ENCODE peak calls at places on chromosomes 11 and 22, in six cellular contexts. X is OCI-LY7, M is IMR-90, U is HepG2, P is HCT116, F is hepatocyte. Y is an unnamed sample.

GRCh38 chr11:2791521-2792375 is 92.0 kb upstream of the KCNQ1OT1 start:
- DNase-seq in X (no peak), M (no peak), U (no peak), P (no peak), F (no peak), Y (no peak)

GRCh38 chr11:88193278-88193677 is 18.0 kb upstream of the RAB38 start:
- DNase-seq in X (peak), M (no peak), U (no peak), P (no peak), F (no peak), Y (no peak)

GRCh38 chr11:8831861-8832260 is 79.1 kb upstream of the AKIP1 start:
- DNase-seq in X (no peak), M (no peak), U (no peak), P (no peak), F (no peak), Y (no peak)

GRCh38 chr11:123543796-123544195 is 110.6 kb downstream of the SCN3B start:
- DNase-seq in X (no peak), M (peak), U (no peak), P (peak), F (peak), Y (no peak)

GRCh38 chr11:16924826-16925494 is 89.3 kb downstream of the PLEKHA7 start:
- DNase-seq in X (no peak), M (no peak), U (peak), P (peak), F (peak), Y (no peak)

GRCh38 chr11:108592591-108593213 is 866 bp downstream of the EXPH5 start:
- DNase-seq in X (no peak), M (no peak), U (no peak), P (no peak), F (peak), Y (peak)

GRCh38 chr22:31250740-31251330 is 38.7 kb downstream of the LIMK2 start:
- DNase-seq in X (no peak), M (no peak), U (peak), P (no peak), F (peak), Y (no peak)

GRCh38 chr22:20237480-20238440 is 30.4 kb downstream of the RTN4R start:
- DNase-seq in X (no peak), M (no peak), U (no peak), P (no peak), F (no peak), Y (peak)

GRCh38 chr11:124923296-124923695 is 4.2 kb downstream of the HEPN1 start:
- DNase-seq in X (no peak), M (no peak), U (no peak), P (no peak), F (no peak), Y (peak)

GRCh38 chr11:134670247-134670646 is 258.2 kb upstream of the B3GAT1 start:
- DNase-seq in X (no peak), M (no peak), U (no peak), P (no peak), F (no peak), Y (no peak)

GRCh38 chr11:22752908-22753310 is 76.7 kb downstream of the SVIP start:
- DNase-seq in X (no peak), M (no peak), U (no peak), P (no peak), F (no peak), Y (no peak)

GRCh38 chr11:66136752-66137123 is 66.7 kb downstream of the PACS1 start:
- DNase-seq in X (no peak), M (peak), U (peak), P (no peak), F (peak), Y (no peak)

GRCh38 chr11:66130978-66131377 is 60.9 kb downstream of the PACS1 start:
- DNase-seq in X (no peak), M (no peak), U (no peak), P (no peak), F (no peak), Y (no peak)

GRCh38 chr11:66131937-66132632 is 62.0 kb downstream of the PACS1 start:
- DNase-seq in X (peak), M (no peak), U (no peak), P (no peak), F (no peak), Y (no peak)

GRCh38 chr11:66133216-66133775 is 63.2 kb downstream of the PACS1 start:
- DNase-seq in X (peak), M (no peak), U (no peak), P (no peak), F (no peak), Y (no peak)
- H3K4me2 ChIP-seq in X (peak), M (no peak), U (no peak), P (no peak), F (no peak), Y (no peak)

GRCh38 chr22:43349636-43350035 is 6.5 kb upstream of the SCUBE1 start:
- DNase-seq in X (no peak), M (no peak), U (no peak), P (no peak), F (no peak), Y (no peak)

GRCh38 chr22:43343262-43343988 is at the start of gene SCUBE1:
- DNase-seq in X (no peak), M (no peak), U (no peak), P (no peak), F (peak), Y (no peak)

GRCh38 chr22:43345356-43345755 is 2.2 kb upstream of the SCUBE1 start:
- DNase-seq in X (no peak), M (no peak), U (no peak), P (no peak), F (no peak), Y (no peak)

GRCh38 chr22:43345761-43346261 is 2.6 kb upstream of the SCUBE1 start:
- DNase-seq in X (no peak), M (no peak), U (peak), P (no peak), F (no peak), Y (no peak)

GRCh38 chr22:43346521-43346929 is 3.4 kb upstream of the SCUBE1 start:
- DNase-seq in X (peak), M (no peak), U (peak), P (peak), F (peak), Y (peak)
- TF ChIP-seq CTCF in X (peak), M (peak), U (peak), P (peak), F (peak), Y (peak)

GRCh38 chr11:75147875-75148263 is 3.0 kb upstream of the SLCO2B1 start:
- DNase-seq in X (no peak), M (no peak), U (no peak), P (no peak), F (no peak), Y (no peak)
- H3K4me2 ChIP-seq in X (no peak), M (no peak), U (no peak), P (no peak), F (no peak), Y (no peak)

GRCh38 chr11:98616256-98616655 is 404.5 kb upstream of the CNTN5 start:
- DNase-seq in X (no peak), M (no peak), U (no peak), P (no peak), F (peak), Y (no peak)
- TF ChIP-seq CTCF in X (no peak), M (no peak), U (no peak), P (no peak), F (no peak), Y (no peak)

GRCh38 chr11:45371251-45371749 is 85.2 kb upstream of the SYT13 start:
- DNase-seq in X (peak), M (peak), U (peak), P (peak), F (peak), Y (peak)
- H3K4me2 ChIP-seq in X (no peak), M (no peak), U (no peak), P (peak), F (peak), Y (no peak)

GRCh38 chr11:27469333-27469680 is 3.3 kb downstream of the LGR4 start:
- DNase-seq in X (no peak), M (no peak), U (no peak), P (no peak), F (no peak), Y (no peak)
- TF ChIP-seq CTCF in X (no peak), M (no peak), U (no peak), P (no peak), F (no peak), Y (no peak)

GRCh38 chr11:76630600-76630999 is 39.9 kb downstream of the LRRC32 start:
- DNase-seq in X (no peak), M (no peak), U (no peak), P (no peak), F (no peak), Y (no peak)
- H3K4me2 ChIP-seq in X (no peak), M (peak), U (no peak), P (no peak), F (no peak), Y (no peak)

DNA sequence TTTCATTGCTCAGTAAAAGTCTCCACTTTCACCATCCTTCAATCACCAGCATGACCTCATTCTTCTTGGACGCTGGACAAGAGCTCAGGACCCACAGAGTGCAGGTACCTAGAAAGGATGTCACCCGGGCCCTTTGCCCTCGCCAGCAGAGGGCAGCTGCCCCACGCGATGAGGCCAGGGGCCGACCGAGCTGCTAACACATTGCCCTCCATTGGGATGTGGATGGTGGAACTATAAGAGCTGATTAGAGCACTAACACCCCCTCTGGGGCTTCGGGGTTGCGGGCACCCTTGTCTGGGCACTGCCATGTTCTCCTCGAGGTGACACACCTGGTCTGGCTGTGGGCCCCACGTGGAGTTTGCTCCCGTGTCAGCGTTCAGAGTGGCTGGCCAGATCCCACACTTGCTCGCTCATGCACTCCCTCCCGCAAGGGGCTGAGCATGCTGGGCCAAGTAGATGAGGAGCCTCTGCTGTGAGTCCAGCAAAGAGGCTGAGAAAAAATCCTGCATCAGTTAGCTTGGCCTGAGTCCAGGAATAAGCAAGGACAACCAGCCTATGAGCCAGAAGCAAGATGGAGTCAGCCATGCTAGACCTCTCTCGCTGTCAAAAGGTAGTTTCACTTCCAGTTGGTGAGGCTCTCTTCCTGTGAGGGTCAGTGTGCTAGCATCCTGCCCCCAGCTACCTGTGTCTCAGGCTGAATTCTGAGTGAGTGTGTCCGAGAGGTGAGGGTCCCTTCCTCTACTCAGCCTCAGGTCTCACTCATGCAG is 9.8 kb downstream of the KRTAP5-6 start:
- DNase-seq in X (no peak), M (no peak), U (no peak), P (no peak), F (peak), Y (no peak)
- TF ChIP-seq CTCF in X (peak), M (peak), U (peak), P (peak), F (peak), Y (peak)

GRCh38 chr11:130906616-130907015 is 9.7 kb downstream of the SNX19 start:
- DNase-seq in X (no peak), M (no peak), U (no peak), P (no peak), F (no peak), Y (no peak)
- H3K4me2 ChIP-seq in X (no peak), M (no peak), U (no peak), P (no peak), F (no peak), Y (no peak)

GRCh38 chr11:57340228-57340627 is 2.1 kb downstream of the P2RX3 start:
- DNase-seq in X (no peak), M (no peak), U (no peak), P (no peak), F (peak), Y (no peak)
- TF ChIP-seq CTCF in X (peak), M (no peak), U (peak), P (peak), F (peak), Y (peak)

Y was measured in DND-41.